ENCODE peak calls at places on chromosomes 16 and 17, in five cellular contexts. I is PC-3, W is GM23338, V is HCT116, J is hepatocyte. C is an unnamed sample. For H3K9me2, the result is how much of the 10 kb centered on the place peaks cover.

GRCh38 chr17:62085511-62086408 is 20.7 kb upstream of the MED13 start:
- DNase-seq in I (no peak), J (peak), V (no peak), W (no peak), C (no peak)

GRCh38 chr17:76252040-76252954 is 12.0 kb upstream of the RNF157 start:
- DNase-seq in V (no peak), J (peak), W (no peak), I (peak), C (peak)

GRCh38 chr16:74034862-74035261 is 261.8 kb upstream of the PSMD7 start:
- DNase-seq in J (peak), V (peak), I (peak), W (peak), C (no peak)

GRCh38 chr17:269616-270514 is 82.7 kb downstream of the RPH3AL start:
- DNase-seq in I (no peak), W (no peak), J (no peak), V (no peak), C (no peak)

GRCh38 chr16:8972843-8973586 is 9.3 kb upstream of the USP7 start:
- DNase-seq in W (no peak), I (no peak), V (no peak), J (no peak), C (no peak)

GRCh38 chr16:17343028-17343427 is 127.7 kb downstream of the XYLT1 start:
- DNase-seq in I (no peak), W (no peak), V (no peak), J (no peak), C (no peak)

GRCh38 chr17:7982171-7982570 is 20.2 kb upstream of the GUCY2D start:
- DNase-seq in W (no peak), I (peak), J (no peak), V (no peak), C (peak)

GRCh38 chr17:1181769-1182137 is 2.0 kb upstream of the ABR start:
- DNase-seq in I (peak), V (no peak), W (no peak), J (no peak), C (no peak)

GRCh38 chr17:65287040-65287439 is 149.9 kb downstream of the RGS9 start:
- DNase-seq in W (no peak), V (no peak), J (no peak), I (no peak), C (no peak)

GRCh38 chr17:66087073-66087472 is 104.9 kb downstream of the CEP112 start:
- DNase-seq in V (no peak), J (no peak), I (no peak), W (no peak), C (no peak)

GRCh38 chr16:87702325-87702811 is 63.4 kb downstream of the KLHDC4 start:
- DNase-seq in I (no peak), J (peak), W (peak), V (no peak), C (no peak)

GRCh38 chr16:28494141-28494851 is at the start of gene APOBR:
- DNase-seq in I (no peak), V (no peak), W (no peak), J (no peak), C (no peak)

GRCh38 chr16:57474671-57475661 is 11.3 kb downstream of the DOK4 start:
- DNase-seq in V (no peak), J (no peak), W (no peak), I (no peak), C (no peak)

GRCh38 chr17:33073416-33073815 is 81.8 kb downstream of the SPACA3 start:
- DNase-seq in W (no peak), J (no peak), V (no peak), I (no peak), C (no peak)

GRCh38 chr17:76022285-76022684 is 4.8 kb downstream of the EVPL start:
- DNase-seq in I (no peak), W (peak), V (no peak), J (no peak), C (no peak)

GRCh38 chr17:13558588-13558987 is 43.1 kb downstream of the HS3ST3A1 start:
- DNase-seq in V (no peak), I (no peak), W (no peak), J (no peak), C (no peak)

GRCh38 chr17:41937970-41938851 is 7.8 kb downstream of the ODAD4 start:
- DNase-seq in J (no peak), V (no peak), I (no peak), W (no peak), C (no peak)

GRCh38 chr17:16491131-16491702 is 776 bp downstream of the LRRC75A start:
- DNase-seq in V (no peak), W (peak), I (peak), J (peak), C (no peak)

GRCh38 chr17:31715436-31715835 is 143.6 kb downstream of the COPRS start:
- DNase-seq in I (no peak), V (no peak), W (no peak), J (no peak), C (no peak)

GRCh38 chr17:43125967-43126910 is 1.1 kb upstream of the BRCA1 start:
- DNase-seq in I (no peak), W (peak), J (no peak), V (no peak), C (no peak)

GRCh38 chr17:73232587-73233373 is 28.9 kb downstream of the CPSF4L start:
- DNase-seq in W (peak), J (peak), V (no peak), I (peak), C (peak)

GRCh38 chr17:78154903-78155811 is 9.0 kb downstream of the C17orf99 start:
- DNase-seq in V (no peak), I (no peak), W (no peak), J (no peak), C (no peak)

GRCh38 chr16:87648236-87648635 is 45.9 kb downstream of the JPH3 start:
- DNase-seq in W (no peak), J (no peak), V (no peak), I (no peak), C (no peak)

GRCh38 chr17:14329900-14330491 is 29.1 kb downstream of the HS3ST3B1 start:
- DNase-seq in V (no peak), W (no peak), I (no peak), J (no peak), C (no peak)

GRCh38 chr16:69324013-69324531 is 6.3 kb downstream of the PDF start:
- DNase-seq in J (peak), V (no peak), W (no peak), I (no peak), C (no peak)

GRCh38 chr17:16872836-16873653 is 98.9 kb downstream of the TNFRSF13B start:
- DNase-seq in W (peak), J (peak), I (peak), V (peak), C (no peak)

GRCh38 chr16:4603624-4604170 is 11.0 kb downstream of the UBALD1 start:
- DNase-seq in J (no peak), W (no peak), I (no peak), V (no peak), C (no peak)

GRCh38 chr17:17876959-17877547 is 40.3 kb upstream of the SREBF1 start:
- DNase-seq in V (no peak), W (no peak), J (no peak), I (no peak), C (no peak)

GRCh38 chr17:1588781-1589585 is 26.4 kb upstream of the PITPNA start:
- DNase-seq in J (peak), W (peak), V (no peak), I (no peak), C (no peak)

GRCh38 chr17:36195474-36196098 is 972 bp downstream of the CCL3L1 start:
- DNase-seq in I (no peak), W (peak), J (no peak), V (no peak), C (no peak)

GRCh38 chr16:47826070-47826469 is 329.7 kb downstream of the ABCC12 start:
- DNase-seq in V (no peak), W (no peak), J (no peak), I (no peak), C (no peak)

GRCh38 chr16:4767872-4768548 is 1.0 kb upstream of the ZNF500 start:
- DNase-seq in W (no peak), V (peak), J (no peak), I (no peak), C (peak)

DNA sequence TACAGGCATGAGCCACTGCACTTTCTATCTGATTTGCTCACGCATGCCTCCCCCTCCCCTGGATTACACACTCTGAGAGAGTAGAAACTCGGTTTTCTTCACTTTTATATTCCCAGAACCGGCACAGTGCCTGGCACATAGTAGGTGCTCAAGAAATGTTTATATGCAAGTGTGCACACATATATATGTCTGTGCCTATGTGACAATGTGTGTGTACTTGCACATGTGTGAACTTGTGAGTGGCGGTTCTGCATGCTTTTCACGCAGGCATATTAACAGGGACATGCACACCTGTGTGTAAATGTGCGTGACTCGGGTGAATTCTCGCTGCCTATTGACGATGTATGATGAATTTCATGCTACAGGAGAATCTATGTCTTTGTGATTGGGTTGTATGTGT is 22.1 kb upstream of the IL21R start:
- DNase-seq in V (no peak), I (no peak), W (no peak), J (no peak), C (no peak)
- TF ChIP-seq EZH2 in V (no peak), I (no peak), W (no peak), J (no peak), C (no peak)

GRCh38 chr17:49667854-49668253 is 10.0 kb downstream of the SPOP start:
- DNase-seq in J (no peak), I (no peak), W (no peak), V (no peak), C (no peak)
- H3K9me2 ChIP-seq in J (under half), I (under half), W (under half), V (under half), C (under half)

GRCh38 chr16:86015606-86016005 is 116.6 kb downstream of the IRF8 start:
- DNase-seq in I (no peak), W (no peak), V (no peak), J (no peak), C (no peak)

GRCh38 chr16:86012221-86012620 is 113.3 kb downstream of the IRF8 start:
- DNase-seq in V (no peak), W (no peak), J (no peak), I (no peak), C (no peak)

GRCh38 chr16:86016201-86016965 is 117.4 kb downstream of the IRF8 start:
- DNase-seq in W (peak), V (peak), I (peak), J (peak), C (peak)

GRCh38 chr16:86011532-86011931 is 112.6 kb downstream of the IRF8 start:
- DNase-seq in I (no peak), J (no peak), W (no peak), V (no peak), C (no peak)

DNA sequence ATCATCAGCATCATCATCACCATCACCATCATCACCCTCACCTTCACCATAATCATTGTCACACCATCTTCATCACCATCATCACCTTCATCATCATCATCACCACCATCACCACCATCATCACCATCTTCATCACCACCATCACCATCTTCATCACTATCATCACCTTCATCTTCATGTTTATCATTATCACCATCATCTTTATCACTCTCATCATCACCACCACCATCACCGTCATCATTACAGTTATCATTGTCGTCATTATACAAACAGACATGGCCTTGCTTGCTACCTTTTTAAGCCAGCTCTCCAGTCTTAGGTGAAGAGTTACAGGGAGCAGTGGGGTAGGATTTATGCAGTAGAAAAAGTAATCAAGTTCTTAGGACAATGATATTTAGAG is 114.9 kb downstream of the IRF8 start:
- DNase-seq in W (no peak), J (no peak), I (no peak), V (no peak), C (no peak)
- H3K4me3 ChIP-seq in W (no peak), J (no peak), I (no peak), V (no peak), C (no peak)

GRCh38 chr16:26623442-26623841 is 443.3 kb upstream of the C16orf82 start:
- DNase-seq in W (no peak), J (no peak), V (no peak), I (no peak), C (no peak)

DNA sequence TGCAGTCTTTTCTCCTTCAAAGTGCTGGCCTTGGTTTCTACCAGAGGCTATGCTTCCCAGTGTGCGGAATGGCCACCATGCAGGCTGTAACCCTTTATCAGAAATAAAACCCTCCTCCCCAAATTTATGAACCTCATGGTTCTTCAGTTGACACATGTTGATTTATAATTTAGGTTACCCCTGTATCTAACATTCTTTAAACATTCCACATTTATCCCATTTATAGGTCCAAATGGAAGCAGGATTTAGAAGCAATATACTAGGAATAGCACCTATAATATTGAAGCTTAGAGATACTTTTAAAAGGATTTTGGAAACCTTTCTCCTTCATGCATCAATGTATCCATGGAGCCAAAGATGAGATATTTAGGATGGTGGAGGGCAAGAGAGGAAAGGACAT is 438.8 kb upstream of the C16orf82 start:
- DNase-seq in W (no peak), I (no peak), V (no peak), J (no peak), C (no peak)
- TF ChIP-seq EZH2 in W (no peak), I (no peak), V (no peak), J (no peak), C (no peak)

GRCh38 chr17:74812109-74812864 is 36.1 kb upstream of the NAT9 start:
- DNase-seq in J (no peak), V (no peak), W (no peak), I (no peak), C (no peak)
- H3K9me2 ChIP-seq in J (under half), V (under half), W (under half), I (under half), C (under half)

C was measured in PC-9.